ENCODE peak calls at places on chromosomes 11 and 22, in four cellular contexts. K is IMR-90, E is HepG2, Q is SK-N-SH. Y is an unnamed sample.

GRCh38 chr22:46213052-46213451 is 37.0 kb downstream of the CDPF1 start:
- DNase-seq in K (peak; percentile 6), E (no peak), Q (no peak), Y (no peak)

GRCh38 chr11:95884364-95884763 is 39.5 kb downstream of the MTMR2 start:
- DNase-seq in K (peak; percentile 63), E (no peak), Q (no peak), Y (no peak)

GRCh38 chr11:10329935-10330334 is 25.1 kb downstream of the ADM start:
- DNase-seq in K (peak; percentile 96), E (no peak), Q (no peak), Y (no peak)

GRCh38 chr11:73177380-73178091 is 35.4 kb upstream of the FCHSD2 start:
- DNase-seq in K (no peak), E (peak; percentile 88), Q (no peak), Y (no peak)

GRCh38 chr11:44519989-44520737 is 45.3 kb upstream of the CD82 start:
- DNase-seq in K (no peak), E (no peak), Q (no peak), Y (no peak)

GRCh38 chr11:15745266-15745665 is 611.1 kb downstream of the SOX6 start:
- DNase-seq in K (peak; percentile 50), E (no peak), Q (no peak), Y (no peak)

GRCh38 chr11:12220305-12220704 is 109.9 kb downstream of the MICAL2 start:
- DNase-seq in K (no peak), E (no peak), Q (no peak), Y (no peak)

GRCh38 chr11:18012314-18012905 is 437 bp downstream of the SERGEF start:
- DNase-seq in K (peak; percentile 13), E (peak; percentile 45), Q (peak; percentile 57), Y (peak; percentile 29)

GRCh38 chr11:130162733-130163132 is 3.2 kb downstream of the ST14 start:
- DNase-seq in K (no peak), E (no peak), Q (no peak), Y (no peak)

GRCh38 chr11:22730319-22730718 is 63.9 kb downstream of the GAS2 start:
- DNase-seq in K (peak; percentile 1), E (peak; percentile 59), Q (peak; percentile 3), Y (no peak)

GRCh38 chr11:103736986-103737622 is 299.3 kb upstream of the DDI1 start:
- DNase-seq in K (no peak), E (no peak), Q (no peak), Y (no peak)

GRCh38 chr11:82718307-82718706 is 15.4 kb downstream of the FAM181B start:
- DNase-seq in K (peak; percentile 49), E (peak; percentile 7), Q (peak; percentile 54), Y (peak; percentile 59)

GRCh38 chr11:128575956-128576340 is 11.4 kb downstream of the ETS1 start:
- DNase-seq in K (peak; percentile 69), E (no peak), Q (no peak), Y (no peak)

GRCh38 chr22:39932918-39933649 is 27.1 kb upstream of the TMA7B start:
- DNase-seq in K (no peak), E (peak; percentile 29), Q (no peak), Y (peak; percentile 73)

GRCh38 chr22:26568207-26568706 is 21.7 kb downstream of the TPST2 start:
- DNase-seq in K (peak; percentile 12), E (no peak), Q (no peak), Y (no peak)

GRCh38 chr22:42116848-42117424 is 13.7 kb downstream of the CYP2D6 start:
- DNase-seq in K (peak; percentile 4), E (no peak), Q (no peak), Y (no peak)

GRCh38 chr22:44344407-44344806 is 31.7 kb upstream of the SHISAL1 start:
- DNase-seq in K (no peak), E (no peak), Q (no peak), Y (no peak)

GRCh38 chr11:33557201-33557600 is 143.4 kb downstream of the C11orf91 start:
- DNase-seq in K (peak; percentile 80), E (no peak), Q (no peak), Y (no peak)

GRCh38 chr11:73185680-73186293 is 32.3 kb upstream of the P2RY2 start:
- DNase-seq in K (peak; percentile 69), E (no peak), Q (no peak), Y (no peak)

GRCh38 chr22:44887941-44888366 is 121.9 kb downstream of the PHF21B start:
- DNase-seq in K (no peak), E (no peak), Q (peak; percentile 54), Y (no peak)

GRCh38 chr11:94537051-94537600 is 6.6 kb upstream of the FUT4 start:
- DNase-seq in K (peak; percentile 77), E (no peak), Q (no peak), Y (no peak)

GRCh38 chr22:29071261-29072045 is 1.4 kb upstream of the KREMEN1 start:
- DNase-seq in K (peak; percentile 7), E (peak; percentile 71), Q (no peak), Y (no peak)
- H3K27me3 ChIP-seq in K (peaks cover 28% of the 10 kb centered on the region), E (no peaks in the 10 kb centered on the region), Q (no peaks in the 10 kb centered on the region), Y (no peaks in the 10 kb centered on the region)

DNA sequence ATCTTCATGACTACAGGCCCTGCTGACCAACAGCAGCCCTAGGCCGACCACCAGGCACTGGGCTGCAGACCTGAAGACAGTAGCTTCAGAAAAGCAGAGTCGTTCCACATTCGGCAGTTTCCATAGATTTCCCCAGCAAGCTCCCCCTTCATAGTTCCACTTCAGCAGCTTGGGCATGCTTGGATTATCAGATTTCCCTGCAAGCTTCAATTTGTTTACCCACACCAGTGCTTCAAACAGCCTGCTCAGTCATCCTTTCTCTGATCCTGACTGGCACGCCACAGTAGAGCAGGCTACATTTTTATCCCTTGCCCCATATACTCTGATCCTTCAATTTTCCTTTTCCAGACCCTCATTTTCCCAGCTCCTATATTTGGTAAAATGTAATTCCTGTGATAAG is 51.1 kb upstream of the CFAP300 start:
- DNase-seq in K (no peak), E (peak; percentile 60), Q (no peak), Y (no peak)
- TF ChIP-seq MXI1 in K (no peak), E (no peak), Q (no peak), Y (no peak)

DNA sequence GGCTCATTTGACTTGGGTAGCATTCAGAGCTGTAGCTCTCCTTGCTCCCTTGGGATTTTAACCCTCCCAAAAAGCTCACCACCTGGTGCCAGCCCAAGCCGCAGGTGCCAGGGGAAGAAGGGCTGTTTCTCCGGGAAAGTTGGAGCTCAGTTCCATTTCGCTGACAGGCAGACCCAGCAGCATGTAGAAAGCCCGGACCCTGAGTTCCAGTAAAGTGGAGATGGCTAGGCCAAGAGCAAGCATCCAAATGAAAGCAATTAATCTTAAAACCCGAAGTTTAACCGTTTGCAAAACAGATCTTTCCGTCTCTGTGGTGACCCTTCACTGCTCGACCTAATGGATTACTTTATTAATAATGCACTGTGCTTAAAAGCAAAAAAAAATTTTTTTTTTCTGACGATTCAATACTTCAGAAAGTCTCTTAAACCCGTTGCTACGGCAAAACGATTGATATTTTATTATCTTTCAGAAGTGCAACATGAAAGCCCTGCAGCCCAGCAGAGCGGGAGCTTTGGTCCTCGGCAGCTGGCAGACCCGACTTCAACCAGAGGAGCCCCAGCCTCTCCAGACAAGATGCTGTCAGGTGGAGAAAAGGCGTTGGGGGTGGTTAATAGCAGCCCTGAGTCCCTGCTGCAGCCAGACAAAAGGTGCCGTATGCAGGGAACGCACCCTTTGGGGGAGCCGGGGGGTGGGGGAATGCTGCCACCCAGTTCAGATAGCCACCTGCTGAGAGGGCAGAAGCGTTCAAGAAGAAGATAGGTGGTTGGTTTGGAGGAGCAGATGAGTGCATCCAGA is 3.3 kb downstream of the LMO1 start:
- DNase-seq in K (no peak), E (no peak), Q (no peak), Y (no peak)
- H3K27me3 ChIP-seq in K (peaks cover 54% of the 10 kb centered on the region), E (peaks cover 11% of the 10 kb centered on the region), Q (peaks cover 35% of the 10 kb centered on the region), Y (peaks cover 65% of the 10 kb centered on the region)

GRCh38 chr11:86068951-86069407 is at the start of gene PICALM:
- DNase-seq in K (peak; percentile 99), E (peak; percentile 96), Q (peak; percentile 97), Y (peak; percentile 95)

GRCh38 chr11:86066606-86067229 is 2.2 kb downstream of the PICALM start:
- DNase-seq in K (no peak), E (no peak), Q (no peak), Y (no peak)

GRCh38 chr11:86068138-86068861 is 584 bp downstream of the PICALM start:
- DNase-seq in K (no peak), E (peak; percentile 6), Q (peak; percentile 42), Y (peak; percentile 45)

GRCh38 chr11:86066033-86066432 is 2.9 kb downstream of the PICALM start:
- DNase-seq in K (no peak), E (no peak), Q (no peak), Y (no peak)

DNA sequence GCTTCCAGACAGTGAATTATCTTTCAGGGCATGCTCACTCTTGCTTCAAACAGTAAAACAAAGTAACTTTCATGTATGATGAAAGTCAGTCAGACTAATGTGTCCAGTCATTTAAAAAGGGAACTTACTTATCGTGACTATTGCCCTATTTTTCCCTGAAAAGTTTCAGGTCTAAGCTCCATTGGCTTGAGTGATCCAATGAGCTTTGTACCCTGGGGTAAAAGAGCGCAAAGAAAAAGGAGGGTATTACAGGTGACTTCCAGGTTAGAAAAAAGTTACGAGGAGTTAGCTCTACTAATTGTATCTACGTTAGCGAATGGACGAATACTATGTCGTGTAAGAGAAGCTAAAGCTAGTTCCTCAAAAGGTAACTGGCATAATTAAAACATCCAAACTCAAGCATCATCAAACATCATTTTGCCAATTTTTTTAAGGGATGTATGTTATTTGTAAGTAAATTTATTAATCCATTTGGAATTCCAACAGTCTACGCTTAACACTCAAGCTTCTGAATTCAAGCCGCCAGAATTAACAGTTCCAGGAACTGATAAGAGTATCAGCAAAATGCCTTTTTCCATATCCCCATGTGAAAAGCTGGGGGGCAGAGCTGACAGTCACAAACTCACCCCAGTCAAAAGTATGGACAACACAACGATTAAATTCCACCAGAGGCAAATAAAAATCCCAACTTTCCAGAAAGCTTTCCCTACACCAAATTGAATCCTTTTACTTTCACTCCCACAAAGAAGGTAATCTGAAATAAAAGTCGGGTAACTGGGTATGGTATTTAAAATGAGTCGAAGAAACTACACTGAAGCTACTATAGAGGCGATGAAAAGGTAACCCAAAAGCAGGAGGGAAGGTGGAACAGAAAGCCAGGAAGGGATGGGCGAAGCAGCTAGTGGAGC is 1.4 kb downstream of the PICALM start:
- DNase-seq in K (no peak), E (peak; percentile 83), Q (no peak), Y (peak; percentile 67)
- TF ChIP-seq MXI1 in K (no peak), E (peak; percentile 13), Q (no peak), Y (no peak)

DNA sequence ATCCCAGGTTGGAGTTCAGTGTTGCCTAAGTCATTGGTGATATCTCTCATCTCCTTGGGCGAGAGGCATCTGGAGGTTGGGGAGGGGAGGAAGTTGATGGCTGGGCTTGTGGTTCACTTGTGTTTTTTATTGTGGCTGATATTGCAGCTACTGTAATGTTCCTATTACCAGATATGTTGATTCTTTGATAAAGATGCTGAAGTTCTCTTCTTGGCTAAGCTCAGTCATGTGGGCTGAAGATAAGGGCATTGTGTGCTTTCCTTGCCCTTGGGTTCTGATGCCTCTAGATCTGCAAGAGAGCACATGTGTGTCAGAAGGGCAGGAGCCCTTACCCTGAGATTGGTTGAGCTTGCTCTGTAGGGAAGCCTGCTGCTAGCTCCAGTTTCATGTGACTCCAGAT is 12.0 kb downstream of the STX3 start:
- DNase-seq in K (no peak), E (no peak), Q (no peak), Y (no peak)
- H3K27me3 ChIP-seq in K (no peaks in the 10 kb centered on the region), E (no peaks in the 10 kb centered on the region), Q (no peaks in the 10 kb centered on the region), Y (no peaks in the 10 kb centered on the region)

DNA sequence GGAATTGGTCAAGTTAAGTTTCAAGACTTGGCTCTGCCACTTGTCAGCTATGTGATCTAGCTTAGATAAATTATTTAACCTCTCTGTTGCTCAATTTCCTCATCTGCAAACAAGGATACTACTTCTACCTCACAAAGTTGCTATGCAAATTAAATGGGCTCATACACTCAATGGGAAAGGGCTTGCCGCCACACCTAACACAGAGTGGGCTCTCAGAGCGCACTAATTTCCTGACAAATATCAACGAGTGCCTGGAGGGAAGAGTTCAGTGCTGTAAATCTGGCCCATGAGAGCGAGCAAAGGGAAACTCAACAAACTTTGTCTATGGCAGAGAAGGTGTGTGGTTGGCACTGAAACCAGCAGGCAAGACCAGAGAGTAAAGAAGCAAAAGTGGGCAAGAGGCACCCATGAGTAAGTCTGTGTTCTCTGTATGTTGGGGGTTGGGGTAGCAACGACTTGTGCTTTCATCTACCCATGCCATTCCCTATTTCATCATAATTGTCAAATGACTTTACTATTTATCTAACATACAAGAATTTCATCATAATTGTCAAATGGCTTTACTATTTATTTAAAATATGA is 60.7 kb upstream of the PHF21A start:
- DNase-seq in K (no peak), E (no peak), Q (no peak), Y (no peak)
- TF ChIP-seq MXI1 in K (no peak), E (no peak), Q (no peak), Y (no peak)